ENCODE peak calls at places on chromosomes 4 and X, in ten cellular contexts. J, U, M, N, Y, B, K, G, Z and X are unnamed samples.

GRCh38 chr4:161546902-161547301 is 616.9 kb downstream of the FSTL5 start:
- DNase-seq in U (no peak), N (no peak), B (no peak), J (no peak), Z (no peak), K (no peak), Y (no peak), G (no peak), M (no peak), X (no peak)

GRCh38 chr4:165700855-165701254 is 172.2 kb upstream of the TLL1 start:
- DNase-seq in J (no peak), Y (no peak), N (no peak), K (no peak), U (no peak), Z (no peak), M (no peak), B (no peak), G (no peak), X (peak; percentile 16)

GRCh38 chrX:154598656-154599055 is 13.7 kb downstream of the CTAG1A start:
- DNase-seq in J (peak; percentile 24), B (no peak), K (no peak), G (no peak), U (no peak), Y (no peak), Z (no peak), N (no peak), M (no peak), X (no peak)

GRCh38 chr4:1480720-1481119 is 74.5 kb upstream of the NKX1-1 start:
- DNase-seq in J (no peak), N (no peak), K (no peak), Y (no peak), U (no peak), G (no peak), M (no peak), Z (no peak), B (no peak), X (no peak)

GRCh38 chr4:85028910-85029309 is 62.4 kb upstream of the WDFY3 start:
- DNase-seq in U (no peak), J (no peak), M (no peak), K (no peak), Z (no peak), N (no peak), B (no peak), Y (no peak), G (no peak), X (no peak)

GRCh38 chr4:107825072-107825789 is 499 bp downstream of the SGMS2 start:
- DNase-seq in Y (no peak), U (no peak), N (peak; percentile 21), Z (no peak), B (no peak), J (peak; percentile 78), K (no peak), M (peak; percentile 57), G (peak; percentile 75), X (peak; percentile 62)

GRCh38 chr4:136495076-136495475 is 1037.2 kb downstream of the PCDH18 start:
- DNase-seq in U (no peak), N (no peak), M (no peak), Y (no peak), G (peak; percentile 3), J (no peak), B (no peak), Z (no peak), K (no peak), X (no peak)

GRCh38 chr4:63728480-63729177 is 680.6 kb downstream of the TECRL start:
- DNase-seq in B (no peak), N (no peak), M (no peak), K (no peak), G (peak; percentile 51), J (no peak), U (no peak), Y (no peak), Z (no peak), X (no peak)

GRCh38 chr4:124947622-124948265 is 235.2 kb upstream of the ANKRD50 start:
- DNase-seq in G (no peak), Z (no peak), B (no peak), M (no peak), N (no peak), Y (no peak), J (no peak), U (no peak), K (no peak), X (no peak)

GRCh38 chr4:65495439-65495838 is 174.8 kb downstream of the EPHA5 start:
- DNase-seq in U (no peak), Y (no peak), J (no peak), G (no peak), M (no peak), Z (no peak), K (no peak), B (no peak), N (no peak), X (no peak)

GRCh38 chr4:41506071-41506470 is 31.9 kb upstream of the LIMCH1 start:
- DNase-seq in M (no peak), G (no peak), J (no peak), B (no peak), N (no peak), K (no peak), U (no peak), Y (no peak), Z (no peak), X (no peak)

DNA sequence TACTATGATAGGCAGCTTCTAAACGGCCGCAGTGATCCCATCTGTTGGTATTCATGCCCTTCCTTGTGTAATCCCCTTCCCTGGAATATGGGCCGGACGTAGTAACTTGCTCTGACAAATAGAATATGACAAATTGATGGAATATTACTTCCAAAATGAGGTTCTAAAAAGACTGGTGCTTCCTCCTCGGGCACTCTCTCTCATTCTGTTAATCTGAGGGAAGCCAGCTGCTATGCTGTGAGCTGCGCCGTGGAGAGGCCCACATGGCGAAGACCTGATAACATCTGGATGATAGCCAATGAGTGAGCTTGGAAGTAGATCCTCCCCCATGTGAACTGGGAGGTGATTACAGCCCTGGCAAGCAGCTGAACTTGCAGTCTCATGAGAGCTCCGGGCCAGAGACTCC is 27.2 kb upstream of the SLC25A4 start:
- DNase-seq in K (no peak), G (peak; percentile 56), Y (no peak), N (peak; percentile 74), B (no peak), J (peak; percentile 71), M (peak; percentile 21), U (peak; percentile 37), Z (peak; percentile 93), X (no peak)
- H3K27ac ChIP-seq in K (no peak overlapping the region), G (no peak overlapping the region), Y (no peak overlapping the region), N (peak overlapping the region; percentile 56), B (no peak overlapping the region), J (peak overlapping the region; percentile 50), M (no peak overlapping the region), U (peak overlapping the region; percentile 21), Z (no peak overlapping the region), X (no peak overlapping the region)

DNA sequence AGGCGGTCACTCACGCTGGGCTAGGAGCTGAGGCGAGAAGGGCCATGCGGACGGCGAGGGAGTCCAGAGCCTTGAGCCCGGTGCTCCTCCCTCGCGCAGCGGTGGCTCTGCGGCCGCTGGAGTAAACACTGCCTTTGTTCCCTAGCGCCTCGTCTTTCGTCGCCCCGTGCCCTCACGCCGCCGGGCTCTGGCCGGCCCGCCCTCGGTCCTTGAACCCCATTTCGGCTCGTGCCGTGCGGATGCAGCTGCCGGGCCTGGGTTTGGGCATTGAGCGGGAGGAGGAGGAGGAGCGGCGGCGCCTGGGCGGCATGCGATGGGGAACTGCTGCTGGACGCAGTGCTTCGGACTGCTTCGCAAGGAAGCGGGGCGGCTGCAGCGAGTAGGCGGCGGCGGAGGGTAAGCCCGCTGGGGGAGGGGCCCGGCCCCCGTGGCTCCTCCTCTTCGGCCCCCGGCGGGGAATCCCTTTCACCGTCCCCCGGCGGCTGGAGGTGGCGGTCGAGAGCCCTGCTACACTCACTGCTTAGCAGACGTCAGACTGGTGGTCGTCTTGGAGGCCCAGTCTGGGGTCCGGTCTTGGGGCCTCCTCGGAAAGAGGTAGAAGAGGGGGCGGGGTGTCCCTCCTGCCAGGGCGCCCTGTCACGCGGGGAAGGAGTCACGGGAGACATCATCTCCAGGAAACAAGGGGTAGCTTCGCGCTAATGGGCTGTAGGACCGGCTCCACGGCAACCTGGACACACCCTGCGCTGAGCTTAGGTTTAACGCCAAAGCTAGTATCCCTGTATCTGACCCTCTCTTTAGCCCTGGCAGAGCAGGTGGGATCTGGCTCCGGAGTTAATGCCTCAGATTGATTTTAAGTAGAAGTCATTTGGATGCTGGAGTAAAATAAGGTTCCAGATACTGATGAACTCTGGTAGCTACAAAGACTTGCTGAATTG is at the start of gene AP1AR:
- DNase-seq in B (no peak), G (peak; percentile 96), J (peak; percentile 89), Y (no peak), M (peak; percentile 75), Z (no peak), K (peak; percentile 95), U (peak; percentile 85), N (peak; percentile 83), X (peak; percentile 85)
- TF ChIP-seq CTCF in B (no peak), G (peak; percentile 52), J (peak; percentile 36), Y (peak; percentile 41), M (no peak), Z (peak; percentile 50), K (no peak), U (peak; percentile 37), N (peak; percentile 22), X (peak; percentile 35)

DNA sequence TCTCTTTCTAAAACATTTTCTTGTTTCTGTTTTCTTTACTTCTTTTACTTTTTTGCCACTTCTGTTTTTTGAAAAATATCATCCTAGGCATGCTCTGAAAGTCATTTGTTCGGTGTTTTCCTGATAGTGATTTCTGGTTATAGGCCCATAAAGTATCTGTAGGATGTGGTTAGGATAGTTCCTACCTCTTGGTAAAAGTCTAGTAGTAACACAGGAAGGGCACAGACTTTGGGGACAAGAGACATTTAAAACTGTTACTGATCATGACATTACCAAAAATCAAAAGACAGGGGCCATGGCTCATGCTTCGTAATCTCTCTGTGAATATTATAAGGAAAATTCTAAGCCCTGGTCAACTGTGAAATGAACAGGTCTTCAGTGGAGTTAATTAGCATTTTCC is 44.8 kb downstream of the FHL1 start:
- DNase-seq in G (no peak), Y (no peak), B (no peak), M (no peak), U (no peak), Z (no peak), N (no peak), J (no peak), K (no peak), X (no peak)
- H3K27ac ChIP-seq in G (no peak overlapping the region), Y (no peak overlapping the region), B (no peak overlapping the region), M (no peak overlapping the region), U (peak overlapping the region; percentile 95), Z (no peak overlapping the region), N (peak overlapping the region; percentile 58), J (peak overlapping the region; percentile 65), K (no peak overlapping the region), X (no peak overlapping the region)

GRCh38 chr4:5568931-5569330 is 139.4 kb downstream of the EVC2 start:
- DNase-seq in J (no peak), M (no peak), Y (no peak), B (peak; percentile 82), K (no peak), Z (no peak), U (no peak), N (no peak), G (no peak), X (no peak)
- TF ChIP-seq CTCF in J (no peak), M (no peak), Y (no peak), B (no peak), K (no peak), Z (no peak), U (no peak), N (no peak), G (no peak), X (no peak)

GRCh38 chr4:140703463-140703862 is 52.7 kb downstream of the TBC1D9 start:
- DNase-seq in M (no peak), K (no peak), B (no peak), Z (no peak), U (no peak), J (no peak), G (no peak), N (no peak), Y (no peak), X (no peak)
- H3K27ac ChIP-seq in M (no peak overlapping the region), K (no peak overlapping the region), B (no peak overlapping the region), Z (no peak overlapping the region), U (no peak overlapping the region), J (no peak overlapping the region), G (no peak overlapping the region), N (no peak overlapping the region), Y (no peak overlapping the region), X (no peak overlapping the region)

GRCh38 chrX:33831211-33831610 is 300.9 kb downstream of the FAM47A start:
- DNase-seq in N (no peak), M (no peak), U (no peak), Y (no peak), K (no peak), B (no peak), J (no peak), G (no peak), Z (no peak), X (no peak)
- TF ChIP-seq CTCF in N (no peak), M (no peak), U (no peak), Y (no peak), K (no peak), B (no peak), J (no peak), G (no peak), Z (no peak), X (no peak)